ENCODE peak calls at places on chromosomes 5 and 9, in four cellular contexts. H is AG04449, F is fibroblast of lung, L is IMR-90. M is an unnamed sample.

GRCh38 chr5:174523311-174524159 is 200.8 kb upstream of the MSX2 start:
- DNase-seq in H (no peak), F (no peak), L (no peak), M (no peak)

GRCh38 chr9:8268216-8268878 is 468.8 kb upstream of the DMAC1 start:
- DNase-seq in H (no peak), F (no peak), L (no peak), M (no peak)

GRCh38 chr9:91001146-91001611 is 199.6 kb downstream of the SYK start:
- DNase-seq in H (no peak), F (peak; percentile 52), L (peak; percentile 61), M (peak; percentile 92)

GRCh38 chr5:81750308-81751008 is 439 bp downstream of the SSBP2 start:
- DNase-seq in H (no peak), F (no peak), L (no peak), M (no peak)

GRCh38 chr5:144205141-144205551 is 34.5 kb downstream of the KCTD16 start:
- DNase-seq in H (no peak), F (peak; percentile 59), L (peak; percentile 50), M (no peak)

GRCh38 chr9:93126151-93126781 is 7.8 kb downstream of the NINJ1 start:
- DNase-seq in H (no peak), F (no peak), L (no peak), M (no peak)

GRCh38 chr5:37272564-37272963 is 23.4 kb upstream of the CPLANE1 start:
- DNase-seq in H (no peak), F (peak; percentile 72), L (peak; percentile 2), M (peak; percentile 38)

GRCh38 chr9:136679431-136679941 is 7.8 kb downstream of the AGPAT2 start:
- DNase-seq in H (no peak), F (no peak), L (no peak), M (no peak)

GRCh38 chr5:112367400-112367799 is 51.7 kb downstream of the EPB41L4A start:
- DNase-seq in H (no peak), F (no peak), L (no peak), M (no peak)

GRCh38 chr5:145776886-145777285 is 58.3 kb downstream of the PRELID2 start:
- DNase-seq in H (no peak), F (peak; percentile 56), L (peak; percentile 62), M (no peak)
- H3K4me3 ChIP-seq in H (no peak overlapping the region), F (no peak overlapping the region), L (no peak overlapping the region), M (no peak overlapping the region)

GRCh38 chr5:134659922-134660321 is 11.3 kb downstream of the SEC24A start:
- DNase-seq in H (no peak), F (no peak), L (no peak), M (no peak)

GRCh38 chr5:134659456-134659855 is 10.9 kb downstream of the SEC24A start:
- DNase-seq in H (no peak), F (no peak), L (no peak), M (no peak)

GRCh38 chr5:134662971-134663370 is 14.4 kb downstream of the SEC24A start:
- DNase-seq in H (no peak), F (no peak), L (no peak), M (no peak)

DNA sequence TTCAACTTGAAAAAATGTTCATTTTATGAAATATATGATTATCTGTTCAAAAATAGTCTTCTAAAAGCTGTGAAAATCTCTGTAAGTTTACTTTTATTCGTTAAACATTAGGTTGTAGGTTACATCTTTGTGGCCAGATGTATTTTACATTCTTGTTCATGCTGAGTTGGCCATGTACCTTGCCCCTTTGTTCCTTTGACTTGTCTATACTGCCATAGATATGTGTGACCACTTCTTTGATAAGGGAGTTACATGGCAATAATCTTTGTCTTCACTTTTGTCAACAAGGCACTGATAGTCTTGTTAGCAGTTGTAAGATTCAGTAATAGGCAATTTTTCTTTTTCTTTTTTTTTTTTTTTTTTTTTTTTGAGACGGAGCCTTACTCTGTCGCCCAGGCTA is 15.9 kb downstream of the SEC24A start:
- DNase-seq in H (no peak), F (no peak), L (no peak), M (no peak)
- TF ChIP-seq CTCF in H (no peak), F (no peak), L (no peak), M (no peak)

DNA sequence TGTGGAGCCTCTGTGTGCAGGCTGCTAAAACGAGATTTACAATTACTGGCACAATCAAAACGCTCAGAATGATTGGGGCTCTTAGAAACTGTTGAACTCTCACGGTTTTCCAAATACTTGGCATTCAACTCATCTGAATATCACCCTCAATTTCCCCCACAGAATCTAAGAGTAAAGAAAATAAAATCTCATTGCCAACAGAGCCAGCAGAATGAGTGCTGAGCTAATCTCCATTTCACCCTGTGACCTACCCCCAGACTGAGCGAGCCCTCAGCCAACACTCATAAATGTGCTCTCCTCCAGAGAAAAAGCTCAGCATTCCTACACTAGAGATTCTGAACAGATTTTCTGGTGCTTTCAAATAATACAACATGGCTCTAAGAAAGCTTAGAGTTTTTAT is 35.3 kb upstream of the TMED7 start:
- DNase-seq in H (no peak), F (peak; percentile 59), L (no peak), M (no peak)
- H3K4me3 ChIP-seq in H (no peak overlapping the region), F (no peak overlapping the region), L (no peak overlapping the region), M (no peak overlapping the region)

GRCh38 chr9:116365056-116365471 is 211.5 kb downstream of the PAPPA start:
- DNase-seq in H (peak; percentile 17), F (peak; percentile 75), L (peak; percentile 78), M (no peak)
- TF ChIP-seq CTCF in H (peak; percentile 42), F (peak; percentile 21), L (peak; percentile 11), M (peak; percentile 16)

GRCh38 chr9:27451207-27451792 is 72.8 kb upstream of the IFNK start:
- DNase-seq in H (no peak), F (no peak), L (no peak), M (no peak)
- H3K4me3 ChIP-seq in H (no peak overlapping the region), F (no peak overlapping the region), L (no peak overlapping the region), M (no peak overlapping the region)

GRCh38 chr9:121690316-121690715 is 38.9 kb downstream of the DAB2IP start:
- DNase-seq in H (no peak), F (no peak), L (no peak), M (no peak)

GRCh38 chr9:121686930-121687541 is 35.6 kb downstream of the DAB2IP start:
- DNase-seq in H (no peak), F (peak; percentile 43), L (peak; percentile 65), M (no peak)

GRCh38 chr9:121689461-121690157 is 38.2 kb downstream of the DAB2IP start:
- DNase-seq in H (no peak), F (no peak), L (no peak), M (no peak)

GRCh38 chr9:121688681-121689080 is 37.2 kb downstream of the DAB2IP start:
- DNase-seq in H (no peak), F (no peak), L (no peak), M (no peak)

GRCh38 chr9:121688149-121688680 is 36.8 kb downstream of the DAB2IP start:
- DNase-seq in H (no peak), F (no peak), L (no peak), M (no peak)
- TF ChIP-seq CTCF in H (no peak), F (no peak), L (no peak), M (no peak)

GRCh38 chr9:76266649-76267627 is 127.3 kb downstream of the RFK start:
- DNase-seq in H (no peak), F (no peak), L (no peak), M (peak; percentile 23)

GRCh38 chr9:76271755-76272154 is 122.5 kb downstream of the RFK start:
- DNase-seq in H (no peak), F (peak; percentile 66), L (peak; percentile 51), M (no peak)

GRCh38 chr9:76269789-76270188 is 124.4 kb downstream of the RFK start:
- DNase-seq in H (no peak), F (peak; percentile 49), L (peak; percentile 60), M (no peak)
- H3K4me3 ChIP-seq in H (no peak overlapping the region), F (no peak overlapping the region), L (no peak overlapping the region), M (no peak overlapping the region)

GRCh38 chr5:78923622-78923970 is 61.5 kb downstream of the ARSB start:
- DNase-seq in H (no peak), F (no peak), L (no peak), M (no peak)

GRCh38 chr5:78916044-78916443 is 69.1 kb downstream of the ARSB start:
- DNase-seq in H (no peak), F (peak; percentile 27), L (no peak), M (no peak)

GRCh38 chr5:78922879-78923621 is 62.1 kb downstream of the ARSB start:
- DNase-seq in H (no peak), F (no peak), L (no peak), M (no peak)

GRCh38 chr5:78925102-78925876 is 59.8 kb downstream of the ARSB start:
- DNase-seq in H (no peak), F (no peak), L (no peak), M (no peak)

DNA sequence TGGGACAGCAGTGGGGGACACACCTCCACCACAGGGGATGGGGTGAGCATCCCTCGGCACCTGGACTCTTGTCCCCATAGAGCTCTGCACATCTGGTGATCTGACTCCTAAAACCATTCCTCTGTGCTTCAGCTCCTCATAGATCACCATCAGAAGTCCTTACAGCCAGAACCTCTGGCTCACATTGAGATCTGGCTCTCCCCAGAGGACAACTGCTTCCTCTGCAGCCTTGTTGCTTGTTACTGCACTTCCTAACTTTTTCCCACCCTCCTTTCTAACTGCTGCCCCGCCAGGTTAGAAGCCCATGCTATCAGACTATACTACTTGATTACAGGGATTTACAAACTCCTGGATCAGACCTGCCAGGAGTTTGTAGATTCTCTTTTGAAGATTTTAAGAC is 64.5 kb downstream of the ARSB start:
- DNase-seq in H (no peak), F (peak; percentile 49), L (peak; percentile 71), M (no peak)
- TF ChIP-seq CTCF in H (peak; percentile 42), F (peak; percentile 70), L (peak; percentile 55), M (peak; percentile 40)

M was measured in epithelial cell of proximal tubule.